ENCODE peak calls at places on chromosomes 7 and 10, in four cellular contexts. L, W, D and Y are unnamed samples.

GRCh38 chr7:93941956-93942355 is 20.4 kb downstream of the GNG11 start:
- DNase-seq in L (no peak), W (no peak), D (no peak), Y (peak)

GRCh38 chr7:34837826-34838225 is 179.8 kb downstream of the NPSR1 start:
- DNase-seq in L (no peak), W (no peak), D (no peak), Y (no peak)

GRCh38 chr7:47361229-47361628 is 220.7 kb downstream of the TNS3 start:
- DNase-seq in L (no peak), W (no peak), D (no peak), Y (no peak)

GRCh38 chr7:142602183-142602582 is 147.1 kb upstream of the PRSS1 start:
- DNase-seq in L (no peak), W (no peak), D (no peak), Y (peak)

GRCh38 chr7:93920496-93921189 is 892 bp upstream of the GNG11 start:
- DNase-seq in L (no peak), W (no peak), D (no peak), Y (peak)

GRCh38 chr10:78596556-78596955 is 472.2 kb upstream of the ZMIZ1 start:
- DNase-seq in L (no peak), W (no peak), D (no peak), Y (no peak)

GRCh38 chr10:129123428-129123827 is 343.6 kb upstream of the MGMT start:
- DNase-seq in L (no peak), W (no peak), D (no peak), Y (no peak)

GRCh38 chr7:79982151-79982770 is 152.4 kb upstream of the GNAI1 start:
- DNase-seq in L (no peak), W (no peak), D (no peak), Y (peak)

GRCh38 chr10:122845783-122846332 is at the start of gene CUZD1:
- DNase-seq in L (no peak), W (no peak), D (no peak), Y (no peak)

GRCh38 chr7:91846436-91846835 is 34.1 kb downstream of the MTERF1 start:
- DNase-seq in L (no peak), W (no peak), D (no peak), Y (no peak)

GRCh38 chr7:28629216-28629848 is 217.0 kb downstream of the CREB5 start:
- DNase-seq in L (no peak), W (no peak), D (peak), Y (peak)

DNA sequence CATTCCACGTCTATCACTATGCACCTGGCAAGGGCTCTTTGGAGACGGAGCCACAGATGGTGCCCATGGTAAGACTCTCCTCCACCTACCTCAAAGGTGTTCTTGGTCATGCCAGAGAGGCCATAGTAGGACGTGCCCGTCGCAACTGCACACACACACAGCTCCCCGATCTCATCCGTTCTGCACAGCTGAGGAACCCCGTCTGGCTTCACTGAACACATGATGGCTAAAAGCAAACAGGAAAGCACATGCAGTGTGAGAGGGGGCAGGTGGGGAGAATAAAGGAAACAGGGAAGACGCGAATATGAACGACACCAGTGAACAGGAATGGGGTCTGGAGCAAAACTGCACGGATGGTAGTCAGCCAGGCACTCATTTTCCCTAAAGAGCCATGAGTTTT is 230.9 kb downstream of the ZMYND11 start:
- DNase-seq in L (no peak), W (no peak), D (no peak), Y (no peak)
- H3K4me3 ChIP-seq in L (no peak), W (no peak), D (no peak), Y (no peak)

DNA sequence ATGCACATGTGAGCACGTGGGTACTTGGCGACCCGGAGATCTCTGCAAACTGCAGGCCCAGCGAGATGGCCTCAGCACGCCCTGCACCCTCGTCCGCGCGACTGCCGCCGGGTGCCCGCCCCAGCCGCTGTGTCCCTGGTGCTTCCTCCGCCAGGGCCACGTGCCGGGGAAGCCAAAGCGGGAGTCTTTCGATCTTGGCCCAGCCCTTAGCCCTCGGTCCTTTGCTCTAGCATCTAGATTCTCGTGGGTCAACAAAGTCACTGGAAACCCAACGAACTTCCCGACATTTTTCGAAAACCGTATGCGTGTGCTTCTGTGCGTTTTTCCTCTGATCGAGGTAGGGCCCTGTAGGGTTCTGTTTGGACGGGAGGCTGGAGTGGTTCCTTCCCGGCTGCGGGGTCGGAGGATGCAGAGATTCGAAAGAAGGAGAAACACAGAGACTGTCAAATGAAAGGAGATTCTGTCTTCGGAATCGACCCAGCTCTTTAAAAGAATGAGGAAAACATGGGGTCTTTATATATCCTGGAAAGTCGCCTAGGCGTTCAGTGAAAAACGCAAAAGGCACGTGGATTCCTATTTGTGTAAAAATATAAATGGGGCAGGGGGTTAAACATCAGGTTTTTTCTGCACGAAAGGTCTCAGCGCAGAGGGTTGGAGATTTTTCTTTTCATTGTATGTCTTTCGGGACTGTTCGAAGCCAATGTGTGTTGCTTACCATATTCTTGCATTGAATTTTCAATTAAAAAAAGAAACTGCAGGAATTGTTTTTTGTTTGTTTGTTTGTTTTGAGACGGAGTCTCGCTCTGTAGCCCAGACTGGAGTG is 169.5 kb downstream of the UBE2H start:
- DNase-seq in L (no peak), W (no peak), D (no peak), Y (no peak)
- H3K4me3 ChIP-seq in L (no peak), W (no peak), D (no peak), Y (no peak)

DNA sequence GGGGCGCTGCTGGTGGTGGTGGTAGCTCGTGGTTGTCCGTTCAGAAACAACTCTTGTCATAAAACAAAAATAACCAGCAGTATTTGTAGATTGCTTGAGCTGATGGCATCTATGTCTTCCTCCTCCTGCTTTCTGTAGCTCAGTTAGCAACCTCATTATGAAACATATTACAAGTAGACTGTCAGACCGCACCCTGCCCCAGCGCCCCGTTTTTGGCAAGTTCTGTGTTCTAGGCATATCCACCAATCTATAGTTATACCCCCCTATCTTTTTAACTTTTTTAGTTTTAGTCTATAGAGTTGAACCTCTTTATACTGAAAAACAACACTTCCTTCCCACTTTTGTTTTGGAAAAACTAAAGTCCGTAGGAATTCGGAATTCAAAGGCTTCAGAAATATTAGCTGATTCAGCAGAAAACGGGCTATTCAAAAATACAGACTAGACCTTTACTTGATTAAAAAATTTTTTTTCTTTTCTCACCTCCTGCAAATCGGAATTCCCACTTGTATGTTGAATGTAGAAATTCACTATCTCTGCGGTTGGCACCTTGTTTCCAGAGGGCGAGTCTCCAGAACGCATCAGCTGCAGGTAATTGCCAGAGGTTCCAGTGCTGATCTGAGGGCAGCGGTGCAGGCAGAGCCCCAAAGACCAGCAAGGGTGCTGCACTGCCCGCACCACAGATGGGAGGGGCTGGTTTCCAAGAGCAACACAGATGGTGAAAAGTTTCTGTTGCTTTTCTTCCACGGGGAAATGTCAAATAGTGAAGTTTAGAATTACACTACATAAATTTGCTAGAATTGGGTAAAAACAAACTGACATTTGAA is 2.1 kb upstream of the FZD8 start:
- DNase-seq in L (no peak), W (no peak), D (no peak), Y (no peak)
- H3K4me3 ChIP-seq in L (peak), W (peak), D (peak), Y (peak)

GRCh38 chr7:29807179-29807841 is 1.0 kb downstream of the WIPF3 start:
- DNase-seq in L (no peak), W (no peak), D (no peak), Y (no peak)
- H3K4me3 ChIP-seq in L (peak), W (no peak), D (peak), Y (no peak)

GRCh38 chr7:74457007-74457406 is 3.3 kb downstream of the GTF2IRD1 start:
- DNase-seq in L (no peak), W (no peak), D (no peak), Y (no peak)

GRCh38 chr7:74454059-74454947 is 597 bp downstream of the GTF2IRD1 start:
- DNase-seq in L (peak), W (no peak), D (no peak), Y (no peak)

GRCh38 chr7:74455933-74456332 is 2.2 kb downstream of the GTF2IRD1 start:
- DNase-seq in L (no peak), W (no peak), D (no peak), Y (peak)

GRCh38 chr7:74453321-74454011 is at the start of gene GTF2IRD1:
- DNase-seq in L (peak), W (no peak), D (peak), Y (peak)

DNA sequence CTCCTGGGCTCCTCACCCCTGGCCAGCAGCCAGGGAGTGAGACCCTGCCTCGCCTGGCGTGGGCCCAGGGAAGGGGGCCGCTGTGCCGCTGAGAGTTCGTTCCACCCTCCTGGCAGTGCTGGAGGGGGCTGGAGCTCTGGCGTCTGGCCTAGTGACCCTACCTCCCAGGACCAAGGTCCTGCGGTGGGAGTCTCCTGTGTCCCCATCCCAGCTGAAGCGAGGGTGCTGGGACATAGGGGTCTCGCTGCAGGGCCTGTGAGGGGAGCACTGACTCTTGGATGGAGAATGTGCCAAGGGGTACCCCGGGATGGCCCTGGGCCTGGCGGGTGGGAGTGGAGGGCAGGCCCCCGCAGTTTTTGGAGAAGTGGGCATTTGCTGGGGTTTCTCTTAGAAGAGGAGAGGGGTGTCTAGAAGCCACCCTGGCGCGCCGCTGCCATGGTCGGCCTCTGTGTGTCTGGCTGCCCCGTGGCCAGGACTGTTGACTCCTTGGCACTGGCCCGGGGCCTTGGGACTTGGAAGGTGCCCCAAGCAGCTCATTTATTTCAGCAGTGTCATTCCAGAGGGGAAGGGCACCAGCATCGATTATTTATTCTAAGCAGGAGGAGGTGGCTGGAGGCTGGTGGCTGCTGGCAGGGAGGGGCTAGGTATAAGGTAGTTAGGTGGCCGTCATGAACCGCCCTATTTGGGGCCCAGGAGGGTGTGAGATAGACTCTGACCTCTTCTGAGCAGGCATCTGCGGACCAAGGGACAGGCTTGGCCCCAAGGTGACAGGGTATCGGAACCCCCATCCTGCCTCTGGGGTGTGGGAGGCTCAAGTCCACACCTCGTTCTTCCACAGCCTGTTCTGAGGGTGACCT is 1.5 kb downstream of the GTF2IRD1 start:
- DNase-seq in L (peak), W (no peak), D (no peak), Y (no peak)
- H3K4me3 ChIP-seq in L (peak), W (peak), D (peak), Y (peak)

GRCh38 chr10:86958831-86959736 is 685 bp downstream of the SNCG start:
- DNase-seq in L (peak), W (no peak), D (no peak), Y (peak)
- H3K4me3 ChIP-seq in L (peak), W (peak), D (no peak), Y (peak)

DNA sequence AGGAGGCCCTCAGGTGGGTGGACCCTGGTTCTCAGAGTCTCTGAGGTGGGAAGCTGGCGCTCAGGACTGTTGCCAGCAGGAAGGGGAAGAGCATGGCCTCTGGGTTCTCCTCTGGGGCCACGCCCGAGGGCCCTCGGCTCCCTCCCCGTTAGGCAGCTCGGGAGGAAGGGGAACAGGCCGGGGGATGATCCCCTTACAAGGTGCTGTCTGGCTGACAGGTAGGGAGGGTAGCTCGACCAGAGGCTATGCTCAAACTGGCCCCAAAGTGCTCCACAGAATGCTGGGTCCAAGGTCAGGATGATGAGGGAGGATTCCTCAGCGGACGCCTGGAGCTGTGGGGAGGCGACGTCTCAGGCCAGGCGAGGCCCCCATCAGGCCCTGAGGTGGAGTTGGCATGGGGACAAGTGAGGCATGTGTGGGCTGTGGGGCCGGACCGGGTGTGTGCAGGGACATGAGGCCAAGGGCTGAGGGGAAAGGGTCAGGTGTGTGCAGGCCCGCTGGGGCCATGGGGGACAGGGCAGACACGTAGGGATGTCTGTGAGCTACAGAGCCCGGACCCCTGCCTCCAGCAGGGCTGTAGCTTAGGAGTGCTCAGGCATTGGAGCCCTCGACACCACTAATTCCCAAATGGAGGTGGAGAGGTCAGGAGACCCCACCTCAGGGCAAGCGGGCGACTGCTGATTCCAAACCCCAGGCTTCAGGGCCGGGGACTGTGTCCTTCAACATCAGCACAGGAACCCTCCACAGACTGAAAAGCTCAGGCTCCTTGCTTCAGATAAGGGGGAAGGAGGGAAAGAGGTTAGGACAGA is 17.1 kb downstream of the POLL start:
- DNase-seq in L (no peak), W (peak), D (no peak), Y (no peak)
- H3K4me3 ChIP-seq in L (peak), W (peak), D (peak), Y (peak)

GRCh38 chr7:154913645-154914579 is 89.0 kb downstream of the PAXIP1 start:
- DNase-seq in L (peak), W (no peak), D (peak), Y (peak)
- H3K4me3 ChIP-seq in L (no peak), W (no peak), D (peak), Y (no peak)